ENCODE peak calls at places on chromosomes 1 and 21, in four cellular contexts. S is coronary artery, O is fibroblast of mammary gland, P is heart left ventricle. I is an unnamed sample.
A peak's percentile ranks its signal among the peaks of the same experiment; 100 is the strongest.

GRCh38 chr1:3417954-3418353 is 36.5 kb upstream of the ARHGEF16 start:
- DNase-seq in S (no peak), O (no peak), P (no peak), I (no peak)

GRCh38 chr1:38003261-38004250 is 1.8 kb downstream of the FHL3 start:
- DNase-seq in S (no peak), O (peak; percentile 50), P (no peak), I (no peak)

GRCh38 chr1:20723537-20724363 is 5.9 kb upstream of the KIF17 start:
- DNase-seq in S (peak; percentile 66), O (no peak), P (no peak), I (no peak)

GRCh38 chr21:42404534-42404933 is 832 bp downstream of the UBASH3A start:
- DNase-seq in S (no peak), O (no peak), P (no peak), I (no peak)

GRCh38 chr1:23376890-23377811 is 7.5 kb upstream of the ZNF436 start:
- DNase-seq in S (no peak), O (peak; percentile 93), P (peak; percentile 71), I (peak; percentile 78)

GRCh38 chr1:42748021-42748420 is 8.0 kb upstream of the CLDN19 start:
- DNase-seq in S (no peak), O (no peak), P (no peak), I (no peak)

GRCh38 chr1:225597926-225598575 is 54.9 kb downstream of the ENAH start:
- DNase-seq in S (no peak), O (peak; percentile 56), P (no peak), I (peak; percentile 44)

GRCh38 chr21:41366522-41367151 is 4.8 kb downstream of the MX2 start:
- DNase-seq in S (peak; percentile 70), O (peak; percentile 94), P (peak; percentile 67), I (peak; percentile 72)

GRCh38 chr1:217917277-217917887 is 286.2 kb downstream of the SPATA17 start:
- DNase-seq in S (no peak), O (no peak), P (no peak), I (no peak)

GRCh38 chr1:205591522-205592351 is 40.1 kb downstream of the ELK4 start:
- DNase-seq in S (peak; percentile 89), O (peak; percentile 76), P (peak; percentile 82), I (peak; percentile 82)

GRCh38 chr21:17784604-17785402 is 34.4 kb downstream of the C21orf91 start:
- DNase-seq in S (no peak), O (no peak), P (no peak), I (no peak)

GRCh38 chr1:48916121-48917069 is 139.7 kb upstream of the BEND5 start:
- DNase-seq in S (no peak), O (peak; percentile 73), P (no peak), I (peak; percentile 80)

GRCh38 chr1:206672011-206672688 is 12.6 kb upstream of the MAPKAPK2 start:
- DNase-seq in S (no peak), O (no peak), P (no peak), I (no peak)

GRCh38 chr21:18060402-18060801 is 184.2 kb upstream of the CHODL start:
- DNase-seq in S (no peak), O (no peak), P (no peak), I (no peak)

GRCh38 chr1:203860396-203860951 is 925 bp upstream of the SNRPE start:
- DNase-seq in S (no peak), O (peak; percentile 54), P (no peak), I (peak; percentile 23)

GRCh38 chr1:185534806-185535205 is 199.4 kb upstream of the HMCN1 start:
- DNase-seq in S (no peak), O (no peak), P (no peak), I (no peak)

GRCh38 chr1:20521960-20522861 is 14.3 kb upstream of the MUL1 start:
- DNase-seq in S (peak; percentile 76), O (peak; percentile 78), P (peak; percentile 76), I (peak; percentile 85)

GRCh38 chr1:180157108-180157507 is 2.4 kb downstream of the QSOX1 start:
- DNase-seq in S (no peak), O (peak; percentile 56), P (no peak), I (peak; percentile 38)

GRCh38 chr1:1116701-1117468 is 996 bp upstream of the C1orf159 start:
- DNase-seq in S (no peak), O (no peak), P (no peak), I (no peak)

GRCh38 chr1:55893155-55893554 is 678.0 kb upstream of the USP24 start:
- DNase-seq in S (no peak), O (peak; percentile 78), P (no peak), I (peak; percentile 79)

GRCh38 chr21:41664881-41665765 is 101.7 kb downstream of the RIPK4 start:
- DNase-seq in S (peak; percentile 81), O (peak; percentile 64), P (no peak), I (peak; percentile 66)

GRCh38 chr21:44846485-44847260 is 26.8 kb downstream of the PTTG1IP start:
- DNase-seq in S (peak; percentile 82), O (peak; percentile 72), P (peak; percentile 65), I (peak; percentile 35)

GRCh38 chr1:244970236-244970652 is 105.9 kb upstream of the HNRNPU start:
- DNase-seq in S (no peak), O (peak; percentile 73), P (peak; percentile 84), I (peak; percentile 74)

DNA sequence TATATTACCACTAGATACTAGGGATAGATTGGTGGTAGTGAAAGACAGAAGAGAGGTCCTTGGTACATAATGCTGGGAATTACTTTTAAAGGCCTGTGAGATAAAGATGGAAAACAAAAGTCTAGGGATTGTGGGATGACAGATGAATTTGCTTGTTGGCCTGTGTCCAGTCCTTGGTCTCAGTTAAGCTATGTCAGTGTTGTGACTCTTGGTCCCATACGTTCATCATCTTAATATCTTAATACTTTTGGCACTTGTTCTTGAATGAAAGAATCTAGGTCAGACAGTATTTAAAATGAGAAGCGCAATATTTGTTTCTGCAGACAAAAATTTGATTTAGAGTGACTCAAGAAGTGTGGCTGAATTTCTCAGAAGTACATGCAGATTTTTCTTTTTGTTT is 7.6 kb downstream of the RPL5 start:
- DNase-seq in S (no peak), O (no peak), P (no peak), I (no peak)
- H3K4me3 ChIP-seq in S (no peak overlapping the region), O (no peak overlapping the region), P (no peak overlapping the region), I (no peak overlapping the region)

DNA sequence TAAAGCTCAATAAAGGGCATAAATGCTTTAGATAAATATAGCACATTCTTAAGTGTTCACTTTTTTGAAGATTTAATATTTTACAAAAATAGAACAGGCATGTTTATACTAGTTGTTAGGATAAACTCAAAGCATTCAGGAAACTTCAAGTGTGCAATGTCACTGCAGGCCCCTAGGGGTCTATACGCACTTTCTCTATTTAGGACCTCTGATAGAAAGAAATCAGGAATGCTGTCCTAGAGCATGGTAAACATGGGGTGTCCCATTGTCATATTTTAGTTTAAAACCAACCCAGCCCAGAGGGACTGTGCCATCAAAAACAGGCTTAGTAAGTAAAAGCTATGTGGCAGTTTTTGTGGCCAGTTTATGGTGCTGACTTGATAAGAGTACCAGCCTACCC is 102.2 kb downstream of the BARHL2 start:
- DNase-seq in S (no peak), O (no peak), P (no peak), I (no peak)
- TF ChIP-seq CTCF in S (no peak), O (peak; percentile 15), P (peak; percentile 19), I (peak; percentile 11)

GRCh38 chr1:147341246-147341645 is 98.8 kb downstream of the CHD1L start:
- DNase-seq in S (no peak), O (no peak), P (no peak), I (no peak)

GRCh38 chr1:147336290-147336689 is 93.8 kb downstream of the CHD1L start:
- DNase-seq in S (no peak), O (no peak), P (no peak), I (no peak)

GRCh38 chr1:147338571-147338970 is 96.1 kb downstream of the CHD1L start:
- DNase-seq in S (no peak), O (no peak), P (no peak), I (peak; percentile 3)

GRCh38 chr1:147334292-147334691 is 91.8 kb downstream of the CHD1L start:
- DNase-seq in S (no peak), O (no peak), P (no peak), I (no peak)

DNA sequence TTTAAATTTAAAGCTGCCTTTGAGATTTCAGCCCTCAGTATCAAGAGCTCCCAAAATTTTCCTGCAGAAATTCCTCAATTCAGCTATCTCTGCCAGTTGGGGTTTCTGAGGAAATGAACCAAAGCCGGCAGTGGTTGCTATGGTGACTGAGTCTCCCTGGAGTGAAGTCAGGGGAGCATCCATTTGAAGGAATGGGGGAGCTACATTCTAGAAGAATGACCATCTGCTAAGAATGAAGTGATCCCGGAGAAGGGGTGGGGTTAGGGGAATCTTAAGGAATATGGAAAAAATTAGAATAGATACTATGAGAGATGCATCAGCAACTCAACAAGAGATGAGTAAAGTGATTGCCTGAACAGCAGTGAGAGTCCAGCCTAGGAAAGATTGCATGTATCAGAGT is 94.6 kb downstream of the CHD1L start:
- DNase-seq in S (no peak), O (peak; percentile 18), P (no peak), I (no peak)
- H3K4me3 ChIP-seq in S (no peak overlapping the region), O (no peak overlapping the region), P (no peak overlapping the region), I (no peak overlapping the region)

GRCh38 chr1:220881918-220882891 is 3.0 kb downstream of the HLX start:
- DNase-seq in S (no peak), O (peak; percentile 50), P (no peak), I (peak; percentile 80)
- TF ChIP-seq CTCF in S (no peak), O (no peak), P (peak; percentile 37), I (no peak)

DNA sequence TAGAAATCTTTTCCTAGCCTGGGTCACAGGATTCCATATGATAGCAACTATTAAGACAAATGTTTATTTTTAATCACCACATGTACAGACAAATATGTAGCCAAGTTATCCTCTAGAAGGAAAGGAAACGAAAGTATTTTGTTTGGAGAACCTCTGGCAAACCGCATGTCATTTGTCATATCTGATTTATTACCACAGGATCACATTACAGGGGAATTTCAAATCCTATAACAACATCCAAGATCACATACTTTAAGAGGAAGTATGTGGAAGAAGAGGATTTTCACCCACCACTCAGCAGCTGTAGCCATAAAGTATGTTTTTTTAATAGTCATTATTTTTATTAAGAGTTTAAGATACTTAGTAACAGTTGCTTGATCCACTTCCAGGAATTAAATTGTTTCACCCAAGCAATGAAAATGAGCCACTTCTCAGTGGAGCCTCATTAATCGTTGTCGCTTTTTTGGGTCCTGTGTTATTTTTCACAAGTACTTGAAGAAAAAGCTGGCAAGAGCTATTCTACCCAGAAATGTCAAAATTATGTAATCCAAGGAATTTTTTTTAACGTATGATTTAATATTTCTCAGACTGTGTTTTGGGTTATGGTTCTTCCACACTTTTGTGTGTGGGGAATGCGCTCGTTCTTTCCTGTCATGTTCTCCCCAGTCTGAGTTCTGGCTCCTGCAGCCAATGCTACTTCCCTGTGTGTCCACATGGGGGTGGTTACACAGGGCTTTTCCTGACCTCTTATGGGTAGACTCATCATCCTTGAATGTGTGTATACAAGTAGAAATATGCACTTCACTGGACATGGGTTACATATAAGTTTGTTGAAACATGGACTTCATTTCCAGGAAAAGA is 6.9 kb downstream of the SERTAD4 start:
- DNase-seq in S (no peak), O (peak; percentile 88), P (no peak), I (peak; percentile 80)
- H3K4me3 ChIP-seq in S (no peak overlapping the region), O (no peak overlapping the region), P (no peak overlapping the region), I (no peak overlapping the region)

GRCh38 chr1:234611153-234611798 is 1.3 kb upstream of the IRF2BP2 start:
- DNase-seq in S (no peak), O (peak; percentile 91), P (no peak), I (peak; percentile 92)
- TF ChIP-seq CTCF in S (no peak), O (no peak), P (no peak), I (peak; percentile 5)

GRCh38 chr21:31892686-31893085 is 19.9 kb downstream of the HUNK start:
- DNase-seq in S (peak; percentile 40), O (no peak), P (no peak), I (no peak)
- H3K4me3 ChIP-seq in S (no peak overlapping the region), O (no peak overlapping the region), P (no peak overlapping the region), I (no peak overlapping the region)